ENCODE peak calls at places on chromosomes 11 and 22, in four cellular contexts. V is GM12878, C is HepG2, R is H1. T is an unnamed sample.

GRCh38 chr11:71446942-71447688 is 1.1 kb downstream of the DHCR7 start:
- DNase-seq in V (no peak), C (peak), R (no peak), T (no peak)

GRCh38 chr11:19853901-19854300 is 141.3 kb downstream of the NAV2 start:
- DNase-seq in V (no peak), C (no peak), R (no peak), T (no peak)

GRCh38 chr22:47623056-47623739 is 860.7 kb downstream of the TBC1D22A start:
- DNase-seq in V (no peak), C (no peak), R (peak), T (no peak)

GRCh38 chr22:38755911-38756532 is at the start of gene SUN2:
- DNase-seq in V (peak), C (peak), R (peak), T (peak)

GRCh38 chr22:39300198-39300830 is 19.1 kb downstream of the RPL3 start:
- DNase-seq in V (no peak), C (no peak), R (no peak), T (no peak)

GRCh38 chr22:17199131-17199731 is 20.0 kb downstream of the ADA2 start:
- DNase-seq in V (no peak), C (no peak), R (peak), T (no peak)

GRCh38 chr22:30694638-30695350 is at the start of gene OSBP2:
- DNase-seq in V (no peak), C (no peak), R (peak), T (peak)

GRCh38 chr22:27159016-27159415 is 501.6 kb downstream of the MIAT start:
- DNase-seq in V (no peak), C (no peak), R (no peak), T (no peak)

GRCh38 chr22:21450320-21450831 is 16.8 kb upstream of the TMEM191C start:
- DNase-seq in V (no peak), C (no peak), R (peak), T (no peak)

GRCh38 chr11:114163830-114164401 is 104.4 kb downstream of the ZBTB16 start:
- DNase-seq in V (no peak), C (no peak), R (no peak), T (no peak)

GRCh38 chr11:121099885-121100284 is 1.2 kb upstream of the TECTA start:
- DNase-seq in V (no peak), C (no peak), R (no peak), T (no peak)

GRCh38 chr11:12587333-12587997 is 86.8 kb upstream of the TEAD1 start:
- DNase-seq in V (no peak), C (no peak), R (no peak), T (no peak)

GRCh38 chr11:86440305-86440716 is 65.6 kb downstream of the CCDC81 start:
- DNase-seq in V (no peak), C (no peak), R (no peak), T (no peak)

GRCh38 chr11:74730601-74731260 is 495 bp downstream of the CHRDL2 start:
- DNase-seq in V (no peak), C (no peak), R (peak), T (no peak)

GRCh38 chr11:131580466-131580865 is 210.1 kb downstream of the NTM start:
- DNase-seq in V (no peak), C (no peak), R (no peak), T (no peak)

GRCh38 chr11:73350908-73351636 is 25.1 kb upstream of the RELT start:
- DNase-seq in V (no peak), C (peak), R (peak), T (peak)

GRCh38 chr11:47508595-47509555 is 44.1 kb downstream of the CELF1 start:
- DNase-seq in V (no peak), C (no peak), R (no peak), T (no peak)

GRCh38 chr22:23072035-23072910 is 2.0 kb downstream of the GNAZ start:
- DNase-seq in V (no peak), C (no peak), R (no peak), T (no peak)

GRCh38 chr22:41619979-41620645 is 731 bp downstream of the DESI1 start:
- DNase-seq in V (no peak), C (peak), R (peak), T (peak)

GRCh38 chr22:21028277-21029251 is 3.8 kb downstream of the SLC7A4 start:
- DNase-seq in V (no peak), C (no peak), R (no peak), T (no peak)

GRCh38 chr11:115185507-115185906 is 318.7 kb downstream of the CADM1 start:
- DNase-seq in V (no peak), C (no peak), R (no peak), T (no peak)

GRCh38 chr22:49548356-49549202 is 279.1 kb downstream of the BRD1 start:
- DNase-seq in V (no peak), C (peak), R (peak), T (no peak)

GRCh38 chr11:74418509-74418895 is 20.3 kb upstream of the PGM2L1 start:
- DNase-seq in V (no peak), C (peak), R (no peak), T (no peak)

GRCh38 chr11:115912484-115912945 is 408.3 kb upstream of the CADM1 start:
- DNase-seq in V (no peak), C (no peak), R (no peak), T (no peak)

GRCh38 chr11:86942212-86942611 is 13.0 kb downstream of the FZD4 start:
- DNase-seq in V (no peak), C (no peak), R (no peak), T (no peak)

GRCh38 chr22:47165998-47166397 is 403.5 kb downstream of the TBC1D22A start:
- DNase-seq in V (no peak), C (no peak), R (no peak), T (no peak)

GRCh38 chr11:57646756-57647303 is 2.9 kb downstream of the YPEL4 start:
- DNase-seq in V (no peak), C (no peak), R (peak), T (no peak)

GRCh38 chr11:87304350-87304749 is 266.6 kb downstream of the TMEM135 start:
- DNase-seq in V (no peak), C (no peak), R (no peak), T (no peak)

GRCh38 chr11:80424012-80424695 is 983.3 kb upstream of the TENM4 start:
- DNase-seq in V (peak), C (no peak), R (no peak), T (no peak)

GRCh38 chr11:76635991-76636520 is 34.5 kb downstream of the LRRC32 start:
- DNase-seq in V (no peak), C (no peak), R (no peak), T (no peak)

GRCh38 chr11:110524227-110524626 is 94.5 kb downstream of the FDX1 start:
- DNase-seq in V (no peak), C (no peak), R (no peak), T (no peak)

GRCh38 chr11:111585371-111585770 is 16.9 kb upstream of the SIK2 start:
- DNase-seq in V (no peak), C (no peak), R (no peak), T (no peak)

GRCh38 chr11:74018331-74019005 is 9.6 kb upstream of the UCP3 start:
- DNase-seq in V (no peak), C (peak), R (no peak), T (no peak)

GRCh38 chr22:17836977-17837742 is 62.9 kb upstream of the BID start:
- DNase-seq in V (no peak), C (no peak), R (no peak), T (no peak)

GRCh38 chr11:102553835-102554282 is 23.3 kb upstream of the MMP7 start:
- DNase-seq in V (peak), C (peak), R (no peak), T (no peak)

GRCh38 chr11:29328961-29329441 is 687.8 kb downstream of the KCNA4 start:
- DNase-seq in V (no peak), C (peak), R (no peak), T (peak)

GRCh38 chr11:83493918-83494317 is 207.8 kb upstream of the CCDC90B start:
- DNase-seq in V (no peak), C (no peak), R (no peak), T (no peak)

DNA sequence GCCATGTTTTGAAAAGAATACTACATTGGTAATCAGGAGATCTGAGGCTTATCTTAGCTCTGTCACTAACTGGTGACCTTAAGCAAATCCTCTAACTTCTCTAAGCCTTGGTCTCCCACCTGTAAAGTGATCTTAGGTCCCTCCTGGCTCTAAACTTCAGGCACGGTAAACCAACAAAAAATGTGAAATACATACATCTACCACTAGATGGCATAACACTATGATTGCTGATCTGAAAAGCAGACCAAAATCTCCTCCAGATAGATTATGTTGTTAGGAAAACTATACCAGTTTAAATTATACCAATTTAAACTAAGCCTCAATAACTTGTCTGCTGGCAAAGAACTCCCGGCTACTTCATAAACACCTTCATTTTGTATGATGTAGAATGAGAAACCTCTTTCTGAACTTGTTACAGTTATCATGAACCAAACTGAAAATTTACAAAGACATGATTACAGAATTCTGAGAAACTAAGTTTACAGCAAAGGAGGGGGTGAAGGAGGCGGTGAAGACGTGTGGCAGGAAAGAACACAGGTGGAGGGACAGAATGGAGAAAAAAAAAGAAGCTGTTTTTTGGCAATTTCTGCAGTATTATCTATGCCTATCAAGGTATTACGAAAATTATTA is 85.9 kb downstream of the SBF2 start:
- DNase-seq in V (peak), C (peak), R (no peak), T (peak)
- TF ChIP-seq CREB1 in V (no peak), C (no peak), R (no peak), T (no peak)

DNA sequence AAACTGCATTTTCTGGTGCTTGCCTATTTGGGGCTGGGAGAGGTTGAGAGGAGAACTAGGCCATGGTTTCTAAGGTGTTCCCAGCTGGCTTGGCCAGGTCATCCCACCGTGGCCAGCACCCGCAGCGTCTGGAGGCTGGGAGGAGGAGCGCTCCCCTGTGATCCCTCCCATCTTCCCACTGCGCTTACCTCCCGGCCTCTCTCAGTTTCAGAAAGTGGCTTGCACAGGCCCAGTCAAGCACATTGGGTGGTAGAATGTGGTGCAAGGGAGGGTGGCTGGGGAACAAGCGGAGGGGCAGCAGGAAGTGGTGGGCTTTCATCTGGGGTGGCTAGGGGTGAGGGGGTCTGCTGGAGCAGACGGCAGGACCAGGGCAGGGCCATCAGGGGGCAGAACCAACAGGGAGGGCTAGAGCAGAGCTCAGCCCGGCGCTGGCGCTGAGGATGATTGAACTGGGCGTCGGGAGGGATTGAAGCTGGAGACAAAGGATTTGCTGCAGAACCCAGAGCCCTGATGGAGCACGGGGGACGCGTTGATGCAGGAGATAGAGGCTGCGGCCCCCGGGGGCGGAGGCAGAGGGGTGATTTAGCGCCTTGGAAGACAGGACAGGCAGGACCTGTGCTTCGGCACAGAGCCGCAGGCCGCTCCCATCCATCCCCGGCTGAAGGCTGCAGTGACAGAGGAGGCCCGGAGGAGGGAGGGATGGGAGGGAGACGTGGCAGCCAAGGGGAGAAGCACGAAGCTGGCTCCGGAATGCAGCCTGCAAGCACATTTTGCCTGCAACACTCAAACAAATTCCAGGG is 76.0 kb downstream of the TRIM29 start:
- DNase-seq in V (no peak), C (no peak), R (peak), T (no peak)
- TF ChIP-seq CHD2 in V (no peak), C (no peak), R (no peak), T (no peak)

GRCh38 chr11:61967924-61968757 is 707 bp upstream of the FTH1 start:
- DNase-seq in V (peak), C (peak), R (no peak), T (peak)
- TF ChIP-seq CREB1 in V (peak), C (no peak), R (no peak), T (no peak)

DNA sequence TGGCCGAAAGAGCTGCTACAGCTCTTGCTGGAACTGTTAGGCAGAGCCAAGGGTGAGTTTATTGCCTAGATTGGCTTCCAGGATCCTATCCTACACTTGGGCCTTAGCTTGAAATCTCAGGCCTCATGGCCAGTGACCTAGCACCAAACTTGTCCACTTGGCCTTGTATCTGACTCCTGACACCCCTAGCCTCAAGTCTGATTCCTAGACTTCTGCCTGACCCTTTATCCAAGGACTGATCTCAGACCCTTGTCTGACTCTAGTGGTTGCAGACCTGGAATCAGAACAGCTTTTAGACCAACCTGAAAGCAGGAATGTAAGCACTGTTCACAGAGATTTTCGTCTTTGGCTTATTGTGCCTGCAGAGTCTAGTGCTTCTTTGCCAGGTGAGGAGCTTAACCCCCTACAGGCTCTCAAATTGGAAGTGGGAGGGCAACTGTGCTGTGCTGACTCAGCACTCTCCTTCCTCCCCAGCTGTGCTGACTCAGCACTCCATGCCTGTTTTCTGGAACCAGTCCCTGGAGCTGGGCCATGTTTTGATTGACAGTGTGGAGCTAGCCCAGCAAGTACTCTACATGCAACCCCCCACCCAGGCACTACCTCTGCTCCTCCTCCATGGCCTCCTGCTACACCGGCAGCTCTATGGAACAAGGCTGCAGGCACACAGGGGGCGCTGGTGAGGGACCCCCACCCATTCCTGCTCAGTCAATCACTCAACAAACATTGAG is 35.1 kb downstream of the RRP8 start:
- DNase-seq in V (no peak), C (no peak), R (peak), T (peak)
- TF ChIP-seq CHD2 in V (no peak), C (no peak), R (no peak), T (no peak)